ENCODE peak calls at places on chromosome 13, in seven cellular contexts. O is SW480; W is endodermal cell; T is NCI-H2081; Y is NCI-H1105; M is BE2C; L is Jurkat, Clone E6-1. R is an unnamed sample.

GRCh38 chr13:113997845-113998751 is 24.2 kb upstream of the C13orf46 start:
- DNase-seq in O (no peak), W (no peak), T (no peak), Y (no peak), M (peak), L (no peak), R (no peak)

GRCh38 chr13:25380082-25380481 is 8.3 kb downstream of the ATP8A2 start:
- DNase-seq in O (no peak), W (no peak), T (no peak), Y (no peak), M (no peak), L (no peak), R (no peak)

GRCh38 chr13:101473458-101473857 is 21.0 kb downstream of the ITGBL1 start:
- DNase-seq in O (no peak), W (no peak), T (no peak), Y (no peak), M (no peak), L (no peak), R (no peak)

GRCh38 chr13:30926781-30927180 is 5.7 kb upstream of the TEX26 start:
- DNase-seq in O (no peak), W (no peak), T (no peak), Y (no peak), M (no peak), L (no peak), R (no peak)

GRCh38 chr13:26423634-26424033 is 133.8 kb upstream of the WASF3 start:
- DNase-seq in O (no peak), W (no peak), T (no peak), Y (no peak), M (no peak), L (no peak), R (no peak)

GRCh38 chr13:53068841-53069520 is 40.4 kb downstream of the OLFM4 start:
- DNase-seq in O (peak), W (peak), T (no peak), Y (no peak), M (no peak), L (no peak), R (no peak)

GRCh38 chr13:30363725-30364124 is 56.4 kb upstream of the KATNAL1 start:
- DNase-seq in O (no peak), W (no peak), T (no peak), Y (no peak), M (no peak), L (no peak), R (no peak)

GRCh38 chr13:93476175-93476574 is 249.6 kb downstream of the GPC6 start:
- DNase-seq in O (no peak), W (no peak), T (no peak), Y (no peak), M (no peak), L (no peak), R (no peak)

GRCh38 chr13:100068532-100068931 is 20.4 kb upstream of the PCCA start:
- DNase-seq in O (no peak), W (no peak), T (no peak), Y (no peak), M (no peak), L (no peak), R (no peak)

GRCh38 chr13:44312898-44313551 is 60.6 kb upstream of the SERP2 start:
- DNase-seq in O (peak), W (no peak), T (no peak), Y (no peak), M (no peak), L (no peak), R (no peak)

GRCh38 chr13:76856141-76856571 is 30.0 kb downstream of the KCTD12 start:
- DNase-seq in O (peak), W (no peak), T (no peak), Y (no peak), M (no peak), L (peak), R (no peak)

GRCh38 chr13:38821753-38822551 is 135.1 kb downstream of the FREM2 start:
- DNase-seq in O (peak), W (no peak), T (no peak), Y (no peak), M (no peak), L (no peak), R (no peak)

GRCh38 chr13:108834193-108834592 is 204.8 kb downstream of the MYO16 start:
- DNase-seq in O (peak), W (no peak), T (no peak), Y (no peak), M (no peak), L (no peak), R (no peak)

GRCh38 chr13:80705371-80706163 is 364.6 kb upstream of the SPRY2 start:
- DNase-seq in O (no peak), W (no peak), T (no peak), Y (no peak), M (no peak), L (no peak), R (no peak)

GRCh38 chr13:57557979-57558529 is 73.5 kb upstream of the PCDH17 start:
- DNase-seq in O (peak), W (no peak), T (peak), Y (no peak), M (no peak), L (peak), R (no peak)

GRCh38 chr13:111534646-111535461 is 214.4 kb downstream of the TEX29 start:
- DNase-seq in O (no peak), W (no peak), T (no peak), Y (no peak), M (no peak), L (no peak), R (no peak)

GRCh38 chr13:26021516-26021915 is 30.3 kb downstream of the SHISA2 start:
- DNase-seq in O (peak), W (no peak), T (no peak), Y (no peak), M (no peak), L (no peak), R (no peak)

GRCh38 chr13:21733475-21734311 is 62.8 kb downstream of the FGF9 start:
- DNase-seq in O (no peak), W (peak), T (no peak), Y (no peak), M (no peak), L (no peak), R (no peak)

GRCh38 chr13:30561506-30561905 is 56.2 kb upstream of the USPL1 start:
- DNase-seq in O (no peak), W (no peak), T (no peak), Y (no peak), M (no peak), L (no peak), R (no peak)

GRCh38 chr13:49652691-49653305 is 24.5 kb downstream of the ARL11 start:
- DNase-seq in O (peak), W (peak), T (peak), Y (peak), M (peak), L (peak), R (no peak)

GRCh38 chr13:60583911-60584753 is 187.1 kb downstream of the TDRD3 start:
- DNase-seq in O (no peak), W (peak), T (no peak), Y (no peak), M (peak), L (no peak), R (no peak)